ENCODE peak calls at places on chromosomes 6 and 20, in ten cellular contexts. P is skeletal muscle cell; L is activated CD8-positive, alpha-beta memory T cell treated with anti-CD3 and anti-CD28 coated beads for 48 hours; C is left lung; I is neural progenitor cell; Q is naive B cell; V is NCI-H2029 treated with DMSO at 0.1 percent for 48 hours; D is brain microvascular endothelial cell; K is HTR-8/SVneo; U is adrenal gland. S is an unnamed sample.

GRCh38 chr20:59804347-59804746 is 129.1 kb downstream of the SYCP2 start:
- DNase-seq in P (no peak), L (no peak), C (no peak), I (no peak), Q (no peak), V (no peak), D (no peak), K (no peak), U (no peak), S (no peak)

GRCh38 chr20:37229300-37229699 is 32.3 kb downstream of the GHRH start:
- DNase-seq in P (no peak), L (no peak), C (no peak), I (peak), Q (no peak), V (no peak), D (no peak), K (no peak), U (no peak), S (no peak)

GRCh38 chr6:88165087-88165876 is 865 bp downstream of the CNR1 start:
- DNase-seq in P (no peak), L (no peak), C (no peak), I (no peak), Q (no peak), V (peak), D (no peak), K (no peak), U (no peak), S (no peak)

GRCh38 chr20:37162674-37163073 is 16.5 kb upstream of the RPN2 start:
- DNase-seq in P (no peak), L (no peak), C (no peak), I (no peak), Q (no peak), V (no peak), D (no peak), K (no peak), U (no peak), S (no peak)

GRCh38 chr6:161318456-161318855 is 44.6 kb upstream of the AGPAT4 start:
- DNase-seq in P (no peak), L (no peak), C (no peak), I (peak), Q (no peak), V (no peak), D (no peak), K (no peak), U (no peak), S (no peak)

GRCh38 chr6:163820745-163821456 is 406.4 kb downstream of the QKI start:
- DNase-seq in P (no peak), L (no peak), C (no peak), I (no peak), Q (no peak), V (no peak), D (no peak), K (no peak), U (no peak), S (no peak)

GRCh38 chr6:159645659-159646058 is 47.4 kb downstream of the SOD2 start:
- DNase-seq in P (no peak), L (no peak), C (no peak), I (no peak), Q (no peak), V (no peak), D (no peak), K (no peak), U (no peak), S (no peak)

GRCh38 chr20:25453035-25453810 is 45.8 kb downstream of the GINS1 start:
- DNase-seq in P (no peak), L (no peak), C (no peak), I (no peak), Q (no peak), V (no peak), D (no peak), K (peak), U (no peak), S (no peak)

GRCh38 chr20:48959902-48960550 is 38.5 kb downstream of the ARFGEF2 start:
- DNase-seq in P (peak), L (no peak), C (no peak), I (no peak), Q (no peak), V (no peak), D (no peak), K (no peak), U (no peak), S (no peak)

GRCh38 chr20:39623584-39624234 is 661.6 kb downstream of the DHX35 start:
- DNase-seq in P (peak), L (no peak), C (no peak), I (no peak), Q (no peak), V (no peak), D (no peak), K (no peak), U (peak), S (no peak)

GRCh38 chr20:36462440-36463211 is 78.7 kb upstream of the MYL9 start:
- DNase-seq in P (no peak), L (no peak), C (peak), I (peak), Q (peak), V (no peak), D (peak), K (no peak), U (peak), S (no peak)

GRCh38 chr6:47161176-47161687 is 119.1 kb upstream of the ADGRF1 start:
- DNase-seq in P (no peak), L (no peak), C (no peak), I (no peak), Q (no peak), V (no peak), D (no peak), K (no peak), U (peak), S (no peak)

GRCh38 chr20:7379621-7380220 is 560.5 kb downstream of the HAO1 start:
- DNase-seq in P (no peak), L (no peak), C (no peak), I (no peak), Q (no peak), V (no peak), D (no peak), K (no peak), U (no peak), S (no peak)

GRCh38 chr6:27213544-27214125 is 33.9 kb upstream of the PRSS16 start:
- DNase-seq in P (no peak), L (peak), C (no peak), I (peak), Q (no peak), V (no peak), D (peak), K (peak), U (no peak), S (no peak)